ENCODE peak calls at places on chromosome 19, in six cellular contexts. One of them, this sample, is unnamed.

GRCh38 chr19:12639901-12640613 is 26.5 kb downstream of the MAN2B1 start:
- DNase-seq in foreskin fibroblast: peak
- DNase-seq in fibroblast of mammary gland: peak
- DNase-seq in DND-41: peak
- DNase-seq in left lung: peak
- DNase-seq in fibroblast of the aortic adventitia: peak
- DNase-seq in this sample: peak

GRCh38 chr19:56751078-56751489 is 79.5 kb upstream of the ZNF835 start:
- DNase-seq in left lung: no peak
- DNase-seq in fibroblast of mammary gland: no peak
- DNase-seq in foreskin fibroblast: no peak
- DNase-seq in DND-41: no peak
- DNase-seq in fibroblast of the aortic adventitia: no peak
- DNase-seq in this sample: no peak

GRCh38 chr19:47480658-47481057 is 3.4 kb downstream of the KPTN start:
- DNase-seq in left lung: no peak
- DNase-seq in foreskin fibroblast: no peak
- DNase-seq in fibroblast of the aortic adventitia: no peak
- DNase-seq in DND-41: no peak
- DNase-seq in fibroblast of mammary gland: no peak
- DNase-seq in this sample: no peak

GRCh38 chr19:46715620-46716012 is 1.3 kb downstream of the PRKD2 start:
- DNase-seq in foreskin fibroblast: no peak
- DNase-seq in left lung: no peak
- DNase-seq in fibroblast of mammary gland: no peak
- DNase-seq in DND-41: peak
- DNase-seq in fibroblast of the aortic adventitia: no peak
- DNase-seq in this sample: no peak

GRCh38 chr19:38709671-38710415 is 34.4 kb downstream of the CAPN12 start:
- DNase-seq in foreskin fibroblast: no peak
- DNase-seq in fibroblast of the aortic adventitia: no peak
- DNase-seq in DND-41: no peak
- DNase-seq in left lung: no peak
- DNase-seq in fibroblast of mammary gland: no peak
- DNase-seq in this sample: no peak

GRCh38 chr19:6737873-6738725 is 719 bp upstream of the GPR108 start:
- DNase-seq in fibroblast of the aortic adventitia: peak
- DNase-seq in left lung: peak
- DNase-seq in DND-41: peak
- DNase-seq in fibroblast of mammary gland: peak
- DNase-seq in foreskin fibroblast: peak
- DNase-seq in this sample: peak

GRCh38 chr19:15210323-15210774 is 9.6 kb upstream of the NOTCH3 start:
- DNase-seq in foreskin fibroblast: peak
- DNase-seq in fibroblast of mammary gland: peak
- DNase-seq in left lung: peak
- DNase-seq in fibroblast of the aortic adventitia: peak
- DNase-seq in DND-41: no peak
- DNase-seq in this sample: peak

GRCh38 chr19:28887920-28888618 is 324.9 kb downstream of the UQCRFS1 start:
- DNase-seq in fibroblast of the aortic adventitia: no peak
- DNase-seq in foreskin fibroblast: no peak
- DNase-seq in fibroblast of mammary gland: no peak
- DNase-seq in left lung: no peak
- DNase-seq in DND-41: no peak
- DNase-seq in this sample: no peak

GRCh38 chr19:4597278-4597974 is 37.9 kb upstream of the SEMA6B start:
- DNase-seq in fibroblast of the aortic adventitia: no peak
- DNase-seq in foreskin fibroblast: no peak
- DNase-seq in fibroblast of mammary gland: no peak
- DNase-seq in left lung: no peak
- DNase-seq in DND-41: no peak
- DNase-seq in this sample: no peak

GRCh38 chr19:42216653-42217521 is 590 bp downstream of the DEDD2 start:
- DNase-seq in foreskin fibroblast: peak
- DNase-seq in fibroblast of mammary gland: peak
- DNase-seq in fibroblast of the aortic adventitia: peak
- DNase-seq in left lung: peak
- DNase-seq in DND-41: peak
- DNase-seq in this sample: no peak

GRCh38 chr19:12880551-12881171 is 588 bp downstream of the DNASE2 start:
- DNase-seq in fibroblast of mammary gland: no peak
- DNase-seq in foreskin fibroblast: no peak
- DNase-seq in DND-41: peak
- DNase-seq in left lung: no peak
- DNase-seq in fibroblast of the aortic adventitia: peak
- DNase-seq in this sample: no peak

GRCh38 chr19:12937243-12938053 is 961 bp upstream of the CALR start:
- DNase-seq in fibroblast of the aortic adventitia: no peak
- DNase-seq in fibroblast of mammary gland: peak
- DNase-seq in DND-41: peak
- DNase-seq in foreskin fibroblast: peak
- DNase-seq in left lung: peak
- DNase-seq in this sample: no peak

GRCh38 chr19:57934820-57935665 is at the start of gene ZNF418:
- DNase-seq in foreskin fibroblast: peak
- DNase-seq in fibroblast of the aortic adventitia: peak
- DNase-seq in fibroblast of mammary gland: peak
- DNase-seq in DND-41: no peak
- DNase-seq in left lung: peak
- DNase-seq in this sample: peak

GRCh38 chr19:29966594-29967249 is 24.7 kb downstream of the URI1 start:
- DNase-seq in DND-41: no peak
- DNase-seq in left lung: no peak
- DNase-seq in fibroblast of mammary gland: peak
- DNase-seq in fibroblast of the aortic adventitia: peak
- DNase-seq in foreskin fibroblast: no peak
- DNase-seq in this sample: no peak

DNA sequence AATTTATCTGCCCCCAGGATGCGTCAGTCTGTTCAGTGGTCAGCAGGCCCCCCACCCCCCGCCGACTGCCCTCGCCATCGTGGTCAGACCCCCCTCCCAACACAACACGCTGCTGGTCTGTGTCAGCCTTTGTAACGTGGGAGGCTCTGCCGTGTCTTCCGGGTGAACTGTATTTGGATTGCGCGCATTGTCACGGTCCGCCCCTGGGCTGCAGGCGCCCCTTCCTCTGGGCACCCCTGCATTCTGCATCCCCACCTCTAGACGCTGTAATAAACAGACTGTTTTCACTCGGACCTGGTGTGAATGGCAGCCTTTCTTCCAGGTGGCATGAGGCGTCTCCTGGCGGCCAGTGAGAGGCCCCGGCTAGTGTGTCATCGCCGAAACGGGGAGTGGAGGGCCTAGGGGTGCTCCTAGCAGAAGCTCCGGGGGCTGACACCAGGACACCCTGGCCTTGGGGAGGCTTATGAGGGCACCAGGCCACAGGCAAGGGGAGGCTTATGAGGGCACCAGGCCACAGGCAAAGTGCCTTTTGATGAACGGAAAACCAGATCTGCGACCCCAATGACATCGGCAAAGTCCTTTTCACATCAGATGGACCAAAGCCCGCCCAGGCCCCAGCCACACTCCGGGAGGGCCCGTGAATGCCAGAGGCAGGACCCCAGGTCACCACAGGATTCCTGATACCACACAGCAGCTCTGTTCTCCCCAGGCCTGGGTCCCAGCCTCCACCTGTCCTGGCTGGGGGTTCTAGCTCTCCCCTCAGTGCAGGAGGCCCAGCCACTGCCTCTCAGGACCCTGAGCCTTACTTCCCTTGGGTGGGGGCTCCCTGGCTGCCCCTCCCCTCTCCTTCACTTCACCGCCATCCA is 3.6 kb downstream of the PLEKHJ1 start:
- DNase-seq in left lung: no peak
- DNase-seq in fibroblast of the aortic adventitia: no peak
- DNase-seq in foreskin fibroblast: no peak
- DNase-seq in fibroblast of mammary gland: no peak
- DNase-seq in DND-41: no peak
- DNase-seq in this sample: no peak
- H3K4me3 ChIP-seq in left lung: no peak
- H3K4me3 ChIP-seq in fibroblast of the aortic adventitia: no peak
- H3K4me3 ChIP-seq in foreskin fibroblast: no peak
- H3K4me3 ChIP-seq in fibroblast of mammary gland: no peak
- H3K4me3 ChIP-seq in DND-41: no peak
- H3K4me3 ChIP-seq in this sample: no peak

GRCh38 chr19:3275583-3276340 is 51.3 kb downstream of the CELF5 start:
- DNase-seq in foreskin fibroblast: peak
- DNase-seq in fibroblast of mammary gland: peak
- DNase-seq in fibroblast of the aortic adventitia: peak
- DNase-seq in DND-41: peak
- DNase-seq in left lung: peak
- DNase-seq in this sample: no peak

GRCh38 chr19:3272952-3273351 is 48.5 kb downstream of the CELF5 start:
- DNase-seq in left lung: no peak
- DNase-seq in fibroblast of mammary gland: no peak
- DNase-seq in DND-41: no peak
- DNase-seq in fibroblast of the aortic adventitia: no peak
- DNase-seq in foreskin fibroblast: no peak
- DNase-seq in this sample: no peak

GRCh38 chr19:3276341-3276799 is 51.9 kb downstream of the CELF5 start:
- DNase-seq in foreskin fibroblast: no peak
- DNase-seq in fibroblast of the aortic adventitia: no peak
- DNase-seq in fibroblast of mammary gland: no peak
- DNase-seq in left lung: peak
- DNase-seq in DND-41: no peak
- DNase-seq in this sample: no peak

GRCh38 chr19:3274245-3275067 is 50.0 kb downstream of the CELF5 start:
- DNase-seq in DND-41: no peak
- DNase-seq in left lung: no peak
- DNase-seq in fibroblast of the aortic adventitia: no peak
- DNase-seq in foreskin fibroblast: no peak
- DNase-seq in fibroblast of mammary gland: no peak
- DNase-seq in this sample: no peak

GRCh38 chr19:3275068-3275582 is 50.7 kb downstream of the CELF5 start:
- DNase-seq in fibroblast of the aortic adventitia: no peak
- DNase-seq in left lung: no peak
- DNase-seq in foreskin fibroblast: no peak
- DNase-seq in fibroblast of mammary gland: no peak
- DNase-seq in DND-41: peak
- DNase-seq in this sample: no peak
- TF ChIP-seq CTCF in fibroblast of the aortic adventitia: peak
- TF ChIP-seq CTCF in left lung: no peak
- TF ChIP-seq CTCF in foreskin fibroblast: no peak
- TF ChIP-seq CTCF in fibroblast of mammary gland: peak
- TF ChIP-seq CTCF in DND-41: peak
- TF ChIP-seq CTCF in this sample: peak

GRCh38 chr19:35528218-35529038 is at the start of gene SBSN:
- DNase-seq in fibroblast of mammary gland: peak
- DNase-seq in foreskin fibroblast: peak
- DNase-seq in fibroblast of the aortic adventitia: peak
- DNase-seq in DND-41: no peak
- DNase-seq in left lung: no peak
- DNase-seq in this sample: peak
- H3K4me3 ChIP-seq in fibroblast of mammary gland: no peak
- H3K4me3 ChIP-seq in foreskin fibroblast: no peak
- H3K4me3 ChIP-seq in fibroblast of the aortic adventitia: no peak
- H3K4me3 ChIP-seq in DND-41: no peak
- H3K4me3 ChIP-seq in left lung: no peak
- H3K4me3 ChIP-seq in this sample: no peak

DNA sequence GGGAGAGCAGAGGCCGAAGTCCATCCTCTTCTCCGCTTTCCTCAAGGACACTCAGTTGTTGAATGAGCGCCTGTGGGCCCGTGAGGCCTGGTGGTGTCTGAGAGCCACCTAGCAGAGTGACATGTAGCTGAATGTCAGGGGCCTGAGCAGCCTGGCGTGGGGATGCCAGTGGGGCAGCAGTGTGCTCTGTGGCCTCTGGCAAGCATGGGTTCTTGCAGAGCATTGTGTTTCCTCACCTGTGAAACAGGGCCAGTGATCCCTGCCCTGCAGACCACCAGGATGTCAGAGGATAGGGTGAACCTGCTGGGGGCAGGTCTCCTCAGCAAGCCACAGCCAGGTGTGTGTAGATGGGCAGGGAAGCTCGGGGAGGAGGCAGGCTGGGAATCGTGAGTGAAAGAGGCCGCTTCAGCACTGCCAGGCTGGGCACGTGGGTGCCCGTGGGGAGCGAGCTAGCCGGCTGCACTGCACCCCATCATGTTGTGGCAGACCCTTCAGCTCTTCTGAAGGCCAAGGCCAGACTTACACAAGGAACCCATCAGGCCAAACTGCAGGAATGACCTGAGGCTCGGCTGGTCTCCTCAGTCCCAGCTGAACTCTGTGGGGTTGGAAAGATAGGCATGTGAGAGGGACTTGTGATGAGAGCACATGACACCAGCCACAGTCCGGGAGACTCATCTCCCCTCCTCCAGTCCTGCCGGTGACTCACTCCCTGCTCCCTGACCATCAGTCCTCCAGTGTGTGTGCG is 5.0 kb downstream of the PPP1R37 start:
- DNase-seq in DND-41: no peak
- DNase-seq in left lung: peak
- DNase-seq in fibroblast of mammary gland: peak
- DNase-seq in foreskin fibroblast: peak
- DNase-seq in fibroblast of the aortic adventitia: peak
- DNase-seq in this sample: peak
- TF ChIP-seq CTCF in DND-41: no peak
- TF ChIP-seq CTCF in left lung: no peak
- TF ChIP-seq CTCF in fibroblast of mammary gland: no peak
- TF ChIP-seq CTCF in foreskin fibroblast: no peak
- TF ChIP-seq CTCF in fibroblast of the aortic adventitia: no peak
- TF ChIP-seq CTCF in this sample: no peak

GRCh38 chr19:342801-343421 is 1.7 kb downstream of the MIER2 start:
- DNase-seq in fibroblast of mammary gland: peak
- DNase-seq in fibroblast of the aortic adventitia: peak
- DNase-seq in DND-41: no peak
- DNase-seq in left lung: peak
- DNase-seq in foreskin fibroblast: peak
- DNase-seq in this sample: peak

GRCh38 chr19:343941-344624 is 513 bp downstream of the MIER2 start:
- DNase-seq in left lung: no peak
- DNase-seq in DND-41: peak
- DNase-seq in foreskin fibroblast: no peak
- DNase-seq in fibroblast of the aortic adventitia: peak
- DNase-seq in fibroblast of mammary gland: no peak
- DNase-seq in this sample: no peak

GRCh38 chr19:344625-345319 is at the start of gene MIER2:
- DNase-seq in left lung: peak
- DNase-seq in fibroblast of mammary gland: peak
- DNase-seq in DND-41: peak
- DNase-seq in foreskin fibroblast: peak
- DNase-seq in fibroblast of the aortic adventitia: peak
- DNase-seq in this sample: no peak

GRCh38 chr19:343451-343931 is 1.1 kb downstream of the MIER2 start:
- DNase-seq in fibroblast of the aortic adventitia: peak
- DNase-seq in foreskin fibroblast: no peak
- DNase-seq in fibroblast of mammary gland: no peak
- DNase-seq in left lung: no peak
- DNase-seq in DND-41: peak
- DNase-seq in this sample: no peak

GRCh38 chr19:345320-345879 is 804 bp upstream of the MIER2 start:
- DNase-seq in DND-41: no peak
- DNase-seq in foreskin fibroblast: peak
- DNase-seq in fibroblast of mammary gland: peak
- DNase-seq in fibroblast of the aortic adventitia: no peak
- DNase-seq in left lung: no peak
- DNase-seq in this sample: no peak
- H3K4me3 ChIP-seq in DND-41: no peak
- H3K4me3 ChIP-seq in foreskin fibroblast: no peak
- H3K4me3 ChIP-seq in fibroblast of mammary gland: no peak
- H3K4me3 ChIP-seq in fibroblast of the aortic adventitia: no peak
- H3K4me3 ChIP-seq in left lung: peak
- H3K4me3 ChIP-seq in this sample: no peak

GRCh38 chr19:33998739-33999345 is 173.5 kb upstream of the LSM14A start:
- DNase-seq in DND-41: no peak
- DNase-seq in left lung: no peak
- DNase-seq in fibroblast of the aortic adventitia: peak
- DNase-seq in foreskin fibroblast: no peak
- DNase-seq in fibroblast of mammary gland: peak
- DNase-seq in this sample: no peak
- TF ChIP-seq CTCF in DND-41: peak
- TF ChIP-seq CTCF in left lung: no peak
- TF ChIP-seq CTCF in fibroblast of the aortic adventitia: peak
- TF ChIP-seq CTCF in foreskin fibroblast: peak
- TF ChIP-seq CTCF in fibroblast of mammary gland: peak
- TF ChIP-seq CTCF in this sample: peak